ENCODE peak calls at places on chromosomes 4 and X, in seven cellular contexts. S is M059J; N is NCI-H510A; I is left cardiac atrium; C is activated T-cell treated with anti-CD3 and anti-CD28 coated beads, Interleukin-2, amount 50 U/mL, for 72 hours; M is fibroblast of lung; B is transverse colon. O is an unnamed sample.

GRCh38 chr4:98838977-98839618 is 89.8 kb downstream of the EIF4E start:
- DNase-seq in S (peak; percentile 63), N (no peak), I (no peak), C (no peak), M (peak; percentile 45), B (no peak), O (peak; percentile 83)

GRCh38 chr4:184385705-184386141 is 88.6 kb downstream of the IRF2 start:
- DNase-seq in S (no peak), N (no peak), I (peak; percentile 72), C (no peak), M (no peak), B (peak; percentile 81), O (no peak)

GRCh38 chrX:36898301-36898700 is 109.9 kb upstream of the FAM47C start:
- DNase-seq in S (no peak), N (no peak), I (no peak), C (no peak), M (peak; percentile 0), B (no peak), O (peak; percentile 22)

GRCh38 chr4:87839309-87839946 is 6.7 kb downstream of the MEPE start:
- DNase-seq in S (peak; percentile 26), N (no peak), I (peak; percentile 27), C (peak; percentile 6), M (peak; percentile 65), B (no peak), O (peak; percentile 51)

GRCh38 chrX:54198262-54198661 is 15.2 kb upstream of the FAM120C start:
- DNase-seq in S (no peak), N (no peak), I (no peak), C (no peak), M (no peak), B (no peak), O (no peak)

GRCh38 chrX:109472939-109473713 is 8.8 kb downstream of the GUCY2F start:
- DNase-seq in S (peak; percentile 32), N (peak; percentile 1), I (peak; percentile 23), C (peak; percentile 25), M (peak; percentile 7), B (no peak), O (peak; percentile 53)

GRCh38 chrX:10741003-10741402 is 120.6 kb upstream of the MID1 start:
- DNase-seq in S (peak; percentile 37), N (no peak), I (no peak), C (no peak), M (no peak), B (no peak), O (no peak)

GRCh38 chrX:107667426-107667825 is 39.1 kb downstream of the PRPS1 start:
- DNase-seq in S (no peak), N (no peak), I (no peak), C (no peak), M (no peak), B (no peak), O (no peak)

GRCh38 chr4:2689825-2690700 is 66.1 kb downstream of the TNIP2 start:
- DNase-seq in S (peak; percentile 11), N (no peak), I (no peak), C (peak; percentile 50), M (no peak), B (peak; percentile 16), O (no peak)

GRCh38 chr4:20251061-20251795 is 477 bp upstream of the SLIT2 start:
- DNase-seq in S (peak; percentile 24), N (no peak), I (no peak), C (no peak), M (peak; percentile 31), B (no peak), O (no peak)

GRCh38 chr4:79358438-79358837 is 32.6 kb upstream of the NAA11 start:
- DNase-seq in S (no peak), N (no peak), I (no peak), C (no peak), M (no peak), B (no peak), O (no peak)

GRCh38 chr4:40909363-40909876 is 159.7 kb downstream of the NSUN7 start:
- DNase-seq in S (peak; percentile 96), N (no peak), I (peak; percentile 36), C (peak; percentile 62), M (peak; percentile 51), B (no peak), O (peak; percentile 61)

GRCh38 chr4:179399054-179399782 is 1957.0 kb upstream of the AGA start:
- DNase-seq in S (peak; percentile 0), N (no peak), I (no peak), C (no peak), M (no peak), B (no peak), O (no peak)

GRCh38 chr4:84594724-84595123 is 11.8 kb downstream of the CDS1 start:
- DNase-seq in S (no peak), N (no peak), I (no peak), C (no peak), M (no peak), B (no peak), O (no peak)

GRCh38 chr4:184649971-184650855 is 675 bp downstream of the PRIMPOL start:
- DNase-seq in S (peak; percentile 42), N (no peak), I (no peak), C (peak; percentile 32), M (peak; percentile 47), B (peak; percentile 33), O (peak; percentile 59)

GRCh38 chr4:134546279-134546678 is 344.7 kb upstream of the PABPC4L start:
- DNase-seq in S (no peak), N (no peak), I (no peak), C (no peak), M (no peak), B (no peak), O (no peak)

GRCh38 chr4:5995901-5996623 is 22.2 kb downstream of the C4orf50 start:
- DNase-seq in S (no peak), N (no peak), I (no peak), C (no peak), M (no peak), B (no peak), O (no peak)

GRCh38 chrX:40721489-40722106 is 13.7 kb downstream of the MED14 start:
- DNase-seq in S (peak; percentile 55), N (no peak), I (no peak), C (no peak), M (no peak), B (no peak), O (no peak)

GRCh38 chr4:7362341-7362740 is 72.4 kb downstream of the PSAPL1 start:
- DNase-seq in S (no peak), N (no peak), I (no peak), C (no peak), M (no peak), B (no peak), O (no peak)

GRCh38 chrX:55201930-55202579 is 18.1 kb upstream of the PAGE5 start:
- DNase-seq in S (no peak), N (no peak), I (no peak), C (no peak), M (peak; percentile 0), B (no peak), O (no peak)

GRCh38 chr4:8095956-8096689 is 62.5 kb downstream of the ABLIM2 start:
- DNase-seq in S (no peak), N (no peak), I (no peak), C (no peak), M (no peak), B (no peak), O (peak; percentile 7)

GRCh38 chr4:37936889-37937498 is 23.2 kb upstream of the PTTG2 start:
- DNase-seq in S (no peak), N (no peak), I (peak; percentile 52), C (no peak), M (no peak), B (no peak), O (no peak)

GRCh38 chr4:2330119-2331042 is 68.5 kb upstream of the MXD4 start:
- DNase-seq in S (peak; percentile 95), N (no peak), I (no peak), C (no peak), M (peak; percentile 92), B (no peak), O (peak; percentile 68)

GRCh38 chr4:185134176-185134869 is 8.7 kb upstream of the SLC25A4 start:
- DNase-seq in S (peak; percentile 43), N (no peak), I (no peak), C (no peak), M (peak; percentile 77), B (no peak), O (peak; percentile 57)

GRCh38 chr4:76144546-76144945 is 3.7 kb downstream of the NUP54 start:
- DNase-seq in S (no peak), N (no peak), I (no peak), C (no peak), M (no peak), B (no peak), O (no peak)

GRCh38 chrX:106802388-106803275 is at the start of gene TBC1D8B:
- DNase-seq in S (peak; percentile 96), N (peak; percentile 69), I (peak; percentile 74), C (peak; percentile 6), M (peak; percentile 92), B (peak; percentile 80), O (peak; percentile 91)

GRCh38 chrX:7131621-7132020 is 15.9 kb upstream of the STS start:
- DNase-seq in S (no peak), N (no peak), I (no peak), C (no peak), M (no peak), B (peak; percentile 22), O (no peak)

GRCh38 chr4:173835863-173836262 is 305.8 kb upstream of the HAND2 start:
- DNase-seq in S (peak; percentile 42), N (no peak), I (peak; percentile 63), C (no peak), M (peak; percentile 56), B (peak; percentile 7), O (peak; percentile 10)

GRCh38 chr4:180757927-180758326 is 1485.3 kb upstream of the TENM3 start:
- DNase-seq in S (no peak), N (no peak), I (no peak), C (no peak), M (no peak), B (no peak), O (no peak)

GRCh38 chr4:7647932-7648812 is 213.4 kb upstream of the PSAPL1 start:
- DNase-seq in S (peak; percentile 95), N (no peak), I (no peak), C (no peak), M (peak; percentile 55), B (no peak), O (peak; percentile 73)

GRCh38 chrX:49171752-49172279 is at the start of gene PLP2:
- DNase-seq in S (peak; percentile 80), N (no peak), I (peak; percentile 67), C (peak; percentile 81), M (peak; percentile 39), B (peak; percentile 79), O (peak; percentile 71)

GRCh38 chr4:81919238-81919637 is 447.5 kb upstream of the RASGEF1B start:
- DNase-seq in S (peak; percentile 1), N (no peak), I (no peak), C (no peak), M (no peak), B (no peak), O (peak; percentile 60)

GRCh38 chr4:36177946-36178345 is 66.4 kb downstream of the ARAP2 start:
- DNase-seq in S (peak; percentile 10), N (no peak), I (no peak), C (no peak), M (peak; percentile 24), B (no peak), O (no peak)

GRCh38 chr4:84622959-84623358 is 40.0 kb downstream of the CDS1 start:
- DNase-seq in S (no peak), N (no peak), I (no peak), C (no peak), M (no peak), B (no peak), O (no peak)

GRCh38 chr4:182219400-182219799 is 23.8 kb upstream of the TENM3 start:
- DNase-seq in S (peak; percentile 65), N (no peak), I (no peak), C (no peak), M (peak; percentile 41), B (no peak), O (no peak)

GRCh38 chrX:112642349-112642748 is 37.4 kb downstream of the LHFPL1 start:
- DNase-seq in S (peak; percentile 77), N (no peak), I (peak; percentile 18), C (no peak), M (peak; percentile 57), B (peak; percentile 9), O (peak; percentile 65)

GRCh38 chr4:111208970-111209369 is 586.1 kb upstream of the PITX2 start:
- DNase-seq in S (no peak), N (no peak), I (no peak), C (no peak), M (no peak), B (no peak), O (no peak)

GRCh38 chrX:148354906-148355305 is 145.5 kb upstream of the AFF2 start:
- DNase-seq in S (no peak), N (no peak), I (no peak), C (no peak), M (no peak), B (no peak), O (no peak)

O was measured in kidney tubule cell.